ENCODE peak calls at places on chromosomes 3 and 15, in eight cellular contexts. A, F, V, P, X, W, K and M are unnamed samples.

GRCh38 chr15:48084759-48085420 is 35.9 kb upstream of the SLC24A5 start:
- DNase-seq in W (no peak), V (peak; percentile 7), X (no peak), F (peak; percentile 32), K (no peak), A (peak; percentile 40), P (no peak), M (peak; percentile 52)

GRCh38 chr15:37823601-37824275 is 110.7 kb upstream of the TMCO5A start:
- DNase-seq in P (no peak), W (no peak), F (no peak), X (no peak), A (no peak), V (no peak), K (no peak), M (no peak)

GRCh38 chr15:73628976-73629854 is 4.0 kb downstream of the NPTN start:
- DNase-seq in K (no peak), F (no peak), X (no peak), A (no peak), W (no peak), V (no peak), P (no peak), M (no peak)

GRCh38 chr3:155744626-155745324 is at the start of gene PLCH1:
- DNase-seq in W (peak; percentile 5), F (peak; percentile 70), V (peak; percentile 22), X (peak; percentile 70), P (peak; percentile 39), A (peak; percentile 55), K (peak; percentile 41), M (peak; percentile 61)

GRCh38 chr3:160008979-160009378 is 20.3 kb downstream of the IL12A start:
- DNase-seq in X (no peak), F (no peak), P (no peak), W (no peak), V (no peak), A (no peak), K (no peak), M (no peak)

GRCh38 chr3:39222939-39223338 is 30.5 kb upstream of the XIRP1 start:
- DNase-seq in W (no peak), X (no peak), A (no peak), F (no peak), V (no peak), P (no peak), K (no peak), M (no peak)

GRCh38 chr3:129360705-129361460 is 67.6 kb downstream of the EFCAB12 start:
- DNase-seq in K (no peak), P (no peak), X (peak; percentile 2), F (no peak), V (no peak), W (no peak), A (no peak), M (no peak)

GRCh38 chr3:175741951-175742350 is 882.8 kb downstream of the NAALADL2 start:
- DNase-seq in X (no peak), F (no peak), W (no peak), V (no peak), A (no peak), P (no peak), K (no peak), M (no peak)

GRCh38 chr3:119492128-119492527 is 6.2 kb upstream of the TIMMDC1 start:
- DNase-seq in W (no peak), V (no peak), A (no peak), P (no peak), F (no peak), K (no peak), X (no peak), M (no peak)

GRCh38 chr3:171956372-171957104 is 82.8 kb upstream of the FNDC3B start:
- DNase-seq in P (peak; percentile 15), W (no peak), F (no peak), X (no peak), V (no peak), K (no peak), A (no peak), M (no peak)

GRCh38 chr3:187072102-187072501 is 67.2 kb downstream of the RPL39L start:
- DNase-seq in A (no peak), W (no peak), P (no peak), V (no peak), K (no peak), X (no peak), F (no peak), M (no peak)

GRCh38 chr3:106025151-106025722 is 156.4 kb upstream of the CBLB start:
- DNase-seq in P (no peak), X (no peak), A (peak; percentile 88), W (no peak), V (no peak), F (no peak), K (no peak), M (no peak)